ENCODE peak calls at places on chromosomes 13 and 19, in ten cellular contexts. W, E, S, I, M, U, Y, T, F and R are unnamed samples.

GRCh38 chr19:15109768-15110417 is 2.7 kb downstream of the SYDE1 start:
- DNase-seq in U (no peak), S (no peak), M (no peak), W (no peak), I (no peak), T (no peak), E (no peak), F (no peak), Y (no peak), R (no peak)

GRCh38 chr19:7519411-7520130 is 2.9 kb upstream of the MCOLN1 start:
- DNase-seq in M (no peak), E (no peak), Y (no peak), S (no peak), T (no peak), U (no peak), I (no peak), F (no peak), W (no peak), R (no peak)

GRCh38 chr19:50261446-50261970 is 58.1 kb downstream of the MYH14 start:
- DNase-seq in M (no peak), F (no peak), S (no peak), W (no peak), I (no peak), U (no peak), T (no peak), E (no peak), Y (no peak), R (no peak)

GRCh38 chr19:35262101-35262761 is 6.5 kb upstream of the USF2 start:
- DNase-seq in F (no peak), M (peak), E (no peak), W (no peak), Y (peak), S (no peak), U (no peak), T (no peak), I (no peak), R (peak)

GRCh38 chr19:57437931-57438330 is 2.8 kb downstream of the ZNF749 start:
- DNase-seq in E (no peak), M (no peak), Y (no peak), I (no peak), U (no peak), T (no peak), S (no peak), F (no peak), W (no peak), R (no peak)

GRCh38 chr13:109974354-109974753 is 188.0 kb upstream of the IRS2 start:
- DNase-seq in S (peak), W (no peak), M (peak), Y (no peak), U (no peak), T (no peak), I (peak), E (no peak), F (no peak), R (no peak)

GRCh38 chr13:59479629-59480028 is 684.1 kb downstream of the DIAPH3 start:
- DNase-seq in I (no peak), Y (no peak), S (no peak), W (no peak), E (no peak), T (no peak), F (no peak), U (no peak), M (no peak), R (no peak)

GRCh38 chr13:22964245-22964966 is 216.4 kb upstream of the SGCG start:
- DNase-seq in M (no peak), I (no peak), T (no peak), E (no peak), Y (no peak), W (no peak), F (no peak), U (no peak), S (no peak), R (peak)

DNA sequence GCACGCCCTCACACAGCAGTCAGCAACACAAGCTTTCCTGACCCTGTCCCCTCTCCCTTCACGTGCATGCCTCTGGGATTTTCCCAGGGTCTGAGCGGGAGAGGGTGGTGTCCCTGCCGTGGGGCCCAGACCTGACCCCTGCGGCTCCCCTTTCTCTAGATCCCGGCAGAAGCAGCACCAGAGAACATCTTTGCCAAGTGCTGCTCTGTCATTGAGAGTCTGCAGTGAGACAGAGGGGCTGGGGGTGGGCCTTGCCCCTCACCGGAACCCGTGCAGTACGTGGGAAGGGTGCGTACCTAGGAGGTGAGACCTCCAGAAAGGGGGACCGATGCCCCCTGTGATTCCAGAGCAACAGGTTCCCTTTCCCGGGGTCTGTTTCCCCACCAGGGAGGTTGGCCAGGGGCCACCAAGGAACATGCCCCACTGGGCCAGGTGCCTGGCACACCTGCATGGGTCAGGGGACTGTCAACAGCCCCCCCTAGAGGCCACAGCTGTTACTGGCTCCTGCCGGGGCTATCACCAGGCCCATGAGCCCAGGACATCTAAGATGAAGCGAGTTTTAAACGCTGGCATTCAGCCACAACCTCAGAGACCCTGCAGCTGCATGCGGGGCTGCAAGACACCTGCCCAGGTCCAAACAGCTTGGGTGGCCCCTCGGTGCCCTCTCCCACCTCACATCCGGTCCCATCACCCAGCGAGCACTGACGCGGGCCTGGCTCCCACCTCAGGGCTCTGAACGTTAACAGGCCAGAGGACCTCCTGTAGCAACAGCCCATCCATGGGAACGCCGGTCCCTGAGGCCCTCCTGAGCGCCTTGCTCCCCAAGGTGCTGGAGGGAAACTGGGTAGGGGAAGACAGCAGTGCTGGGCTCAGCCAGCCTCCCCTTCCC is 12.3 kb downstream of the KHSRP start:
- DNase-seq in S (no peak), I (peak), M (no peak), F (peak), W (peak), Y (peak), U (no peak), T (peak), E (no peak), R (peak)
- TF ChIP-seq CTCF in S (peak), I (peak), M (peak), F (peak), W (peak), Y (peak), U (no peak), T (peak), E (no peak), R (peak)

DNA sequence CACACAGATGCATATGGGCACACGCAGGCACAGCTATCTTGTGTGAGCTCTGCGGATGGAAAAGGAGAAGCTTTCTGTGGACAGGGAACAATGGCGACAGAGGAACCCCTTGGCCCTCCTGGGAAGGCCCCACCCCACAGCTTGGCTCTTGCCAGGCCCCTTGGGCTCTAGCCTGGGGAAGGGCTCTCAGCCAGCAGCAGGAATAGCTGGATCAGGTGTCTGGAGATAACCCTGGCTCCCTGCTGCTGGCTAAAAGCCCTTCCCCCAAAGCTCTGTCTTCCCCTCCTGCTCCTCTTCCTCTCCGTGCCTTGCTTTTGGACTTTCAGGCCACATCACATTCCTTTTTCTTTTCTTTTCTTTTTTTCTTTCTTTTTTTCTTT is 24.3 kb downstream of the CEBPA start:
- DNase-seq in F (no peak), S (no peak), M (no peak), Y (no peak), E (no peak), W (no peak), I (no peak), T (no peak), U (no peak), R (no peak)
- TF ChIP-seq CTCF in F (no peak), S (no peak), M (no peak), Y (no peak), E (no peak), W (no peak), I (no peak), T (no peak), U (no peak), R (no peak)

DNA sequence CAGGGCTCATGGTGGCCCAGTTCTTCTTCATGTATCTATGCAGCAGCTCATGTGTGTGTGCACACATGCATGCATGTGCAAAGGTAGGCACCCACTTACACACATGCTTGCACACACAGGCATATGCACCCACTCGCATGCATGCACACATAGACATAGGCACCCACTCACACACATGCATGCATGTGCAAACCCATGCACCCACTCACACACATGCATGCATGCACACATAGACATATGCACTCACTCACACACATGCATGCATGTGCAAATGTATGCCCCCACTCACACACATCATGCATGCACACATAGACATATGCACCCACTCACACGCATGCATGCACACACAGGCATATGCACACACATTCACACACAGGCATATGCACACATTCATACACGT is 64.1 kb upstream of the ARHGEF7 start:
- DNase-seq in W (no peak), Y (no peak), M (no peak), F (no peak), S (no peak), U (peak), I (no peak), T (no peak), E (no peak), R (no peak)
- TF ChIP-seq CTCF in W (no peak), Y (no peak), M (no peak), F (no peak), S (no peak), U (no peak), I (no peak), T (no peak), E (no peak), R (no peak)

DNA sequence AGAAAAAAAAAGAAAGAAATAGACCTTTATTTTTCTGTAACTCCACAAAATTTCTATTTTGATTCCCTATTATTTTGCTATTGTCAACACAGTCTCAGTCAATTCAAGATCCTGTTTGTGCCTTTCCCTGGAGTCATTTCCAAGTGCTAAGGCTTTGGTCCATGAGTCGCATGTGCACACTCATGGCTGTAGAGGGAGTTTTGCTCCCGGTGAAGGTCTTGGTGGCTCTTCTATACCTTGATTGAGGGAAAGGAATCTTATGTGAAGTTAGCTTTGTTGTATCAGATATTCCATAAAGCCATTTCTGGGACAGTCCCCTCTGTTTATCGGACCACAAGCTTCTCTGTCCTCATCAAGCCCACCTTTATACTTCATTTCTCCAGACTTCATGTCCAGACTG is 58.7 kb upstream of the ALOX5AP start:
- DNase-seq in Y (no peak), I (peak), U (no peak), M (no peak), F (peak), T (no peak), W (peak), E (no peak), S (peak), R (no peak)
- TF ChIP-seq CTCF in Y (no peak), I (peak), U (no peak), M (no peak), F (peak), T (no peak), W (peak), E (no peak), S (peak), R (no peak)

GRCh38 chr13:43266953-43267615 is 243.7 kb downstream of the DNAJC15 start:
- DNase-seq in Y (no peak), T (no peak), F (no peak), S (no peak), E (no peak), U (no peak), I (no peak), W (no peak), M (no peak), R (no peak)

GRCh38 chr13:43265028-43265427 is 241.6 kb downstream of the DNAJC15 start:
- DNase-seq in E (no peak), T (no peak), I (no peak), Y (no peak), W (no peak), S (no peak), F (no peak), U (no peak), M (no peak), R (no peak)

GRCh38 chr13:43263047-43263446 is 239.7 kb downstream of the DNAJC15 start:
- DNase-seq in E (no peak), I (no peak), T (no peak), W (no peak), M (no peak), Y (no peak), F (no peak), S (no peak), U (no peak), R (no peak)

GRCh38 chr13:43261018-43261417 is 237.6 kb downstream of the DNAJC15 start:
- DNase-seq in U (no peak), E (no peak), M (no peak), Y (no peak), I (peak), W (no peak), S (peak), T (no peak), F (peak), R (no peak)

DNA sequence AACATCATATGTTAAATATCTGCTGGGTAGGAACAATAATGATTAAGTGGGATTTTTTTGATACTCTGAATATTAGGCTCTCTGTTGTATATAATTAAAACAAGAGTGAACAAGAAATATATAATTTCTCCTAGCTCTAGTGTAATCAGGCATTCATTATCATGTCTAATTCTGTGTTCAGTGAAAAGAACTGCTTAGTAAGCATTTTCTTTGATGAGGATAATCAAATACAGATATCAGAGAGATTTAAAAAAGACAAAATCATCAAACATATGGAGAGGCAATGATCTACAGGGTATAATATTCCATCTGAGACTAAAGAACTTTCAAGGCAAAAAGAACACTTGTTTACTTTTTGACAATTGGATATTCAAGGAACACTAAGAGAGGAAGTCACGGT is 241.1 kb downstream of the DNAJC15 start:
- DNase-seq in W (no peak), E (no peak), M (no peak), Y (no peak), U (no peak), F (no peak), S (no peak), T (no peak), I (no peak), R (no peak)
- TF ChIP-seq CTCF in W (no peak), E (no peak), M (no peak), Y (no peak), U (no peak), F (no peak), S (no peak), T (no peak), I (no peak), R (no peak)

DNA sequence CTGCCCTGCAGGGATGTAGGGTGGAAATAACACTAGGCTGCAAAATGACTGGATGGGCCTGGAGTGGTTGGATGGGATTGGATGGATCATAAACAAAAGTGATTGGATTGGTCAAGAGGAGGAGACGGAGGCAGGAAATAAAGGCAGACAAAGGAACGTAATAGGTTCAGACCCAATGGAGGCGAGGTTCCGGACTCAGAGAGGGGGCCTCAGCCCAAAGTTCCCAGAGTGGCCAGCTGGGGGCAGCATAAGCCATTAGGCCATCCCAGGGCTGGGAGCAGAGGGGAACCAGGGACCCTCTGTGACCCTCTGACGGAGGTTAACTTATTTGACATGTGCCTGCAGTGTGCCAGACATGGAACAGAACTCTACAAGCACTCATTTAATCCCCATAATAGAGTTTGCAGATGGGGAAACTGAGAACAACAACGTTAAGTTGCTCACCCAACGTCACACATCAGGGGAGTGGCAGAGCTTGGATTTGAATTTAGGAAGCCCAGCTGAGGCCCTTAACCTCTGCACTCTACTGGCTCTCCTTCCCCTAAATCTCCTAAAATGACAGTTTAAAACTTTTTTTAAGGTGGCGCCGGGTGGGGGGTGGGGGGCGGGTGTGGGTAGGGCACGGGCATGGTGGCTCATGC is 15.3 kb upstream of the MAP1S start:
- DNase-seq in M (peak), T (peak), W (peak), U (no peak), Y (no peak), I (peak), E (no peak), S (peak), F (peak), R (peak)
- TF ChIP-seq CTCF in M (peak), T (peak), W (peak), U (peak), Y (peak), I (peak), E (peak), S (peak), F (peak), R (peak)